ENCODE peak calls at places on chromosomes 2 and 18, in seven cellular contexts. I is K562, F is SK-N-SH, L is GM12878, J is H1, H is GM12892, C is HepG2. A is an unnamed sample.

GRCh38 chr2:144469788-144470187 is 50.1 kb downstream of the ZEB2 start:
- DNase-seq in I (no peak), F (no peak), L (no peak), J (no peak), H (no peak), C (no peak), A (no peak)

GRCh38 chr18:34153711-34154110 is 71.0 kb downstream of the NOL4 start:
- DNase-seq in I (no peak), F (peak), L (peak), J (no peak), H (no peak), C (peak), A (no peak)

GRCh38 chr2:64857581-64858471 is 131.4 kb upstream of the SLC1A4 start:
- DNase-seq in I (no peak), F (peak), L (no peak), J (no peak), H (no peak), C (no peak), A (no peak)

GRCh38 chr2:224171226-224171625 is 132.1 kb upstream of the SERPINE2 start:
- DNase-seq in I (no peak), F (no peak), L (no peak), J (no peak), H (no peak), C (no peak), A (no peak)

GRCh38 chr2:100416939-100417744 is at the start of gene CHST10:
- DNase-seq in I (peak), F (peak), L (no peak), J (peak), H (peak), C (peak), A (peak)

GRCh38 chr18:75249192-75249551 is 38.6 kb downstream of the TSHZ1 start:
- DNase-seq in I (no peak), F (no peak), L (no peak), J (no peak), H (no peak), C (no peak), A (no peak)

GRCh38 chr18:73487956-73488355 is 620.2 kb upstream of the NETO1 start:
- DNase-seq in I (no peak), F (no peak), L (no peak), J (no peak), H (no peak), C (no peak), A (no peak)

GRCh38 chr2:225735844-225736243 is 336.3 kb downstream of the NYAP2 start:
- DNase-seq in I (no peak), F (no peak), L (no peak), J (no peak), H (no peak), C (no peak), A (no peak)

GRCh38 chr2:904243-905024 is 46.2 kb upstream of the SNTG2 start:
- DNase-seq in I (no peak), F (no peak), L (no peak), J (no peak), H (no peak), C (no peak), A (no peak)

GRCh38 chr2:17680119-17680518 is 73.5 kb downstream of the SMC6 start:
- DNase-seq in I (no peak), F (no peak), L (no peak), J (no peak), H (no peak), C (no peak), A (no peak)

GRCh38 chr2:17682098-17682857 is 71.3 kb downstream of the SMC6 start:
- DNase-seq in I (no peak), F (no peak), L (no peak), J (no peak), H (no peak), C (no peak), A (no peak)

GRCh38 chr2:17689010-17689409 is 64.6 kb downstream of the SMC6 start:
- DNase-seq in I (no peak), F (no peak), L (no peak), J (no peak), H (no peak), C (no peak), A (no peak)

GRCh38 chr2:17688600-17688999 is 65.0 kb downstream of the SMC6 start:
- DNase-seq in I (no peak), F (no peak), L (no peak), J (no peak), H (no peak), C (no peak), A (no peak)

GRCh38 chr2:17684008-17684407 is 69.6 kb downstream of the SMC6 start:
- DNase-seq in I (no peak), F (no peak), L (no peak), J (no peak), H (no peak), C (no peak), A (no peak)
- TF ChIP-seq TAF1 in I (no peak), F (no peak), L (no peak), J (no peak), H (no peak), C (no peak), A (no peak)

GRCh38 chr18:70415823-70416488 is 127.1 kb downstream of the SOCS6 start:
- DNase-seq in I (no peak), F (no peak), L (no peak), J (no peak), H (no peak), C (no peak), A (no peak)

GRCh38 chr18:70417847-70418246 is 129.0 kb downstream of the SOCS6 start:
- DNase-seq in I (no peak), F (peak), L (no peak), J (no peak), H (no peak), C (no peak), A (no peak)

GRCh38 chr18:70414315-70414714 is 125.5 kb downstream of the SOCS6 start:
- DNase-seq in I (no peak), F (no peak), L (no peak), J (no peak), H (no peak), C (no peak), A (no peak)

GRCh38 chr18:70418551-70419311 is 129.9 kb downstream of the SOCS6 start:
- DNase-seq in I (no peak), F (no peak), L (no peak), J (no peak), H (peak), C (no peak), A (peak)

GRCh38 chr18:70416496-70416895 is 127.7 kb downstream of the SOCS6 start:
- DNase-seq in I (no peak), F (no peak), L (no peak), J (no peak), H (no peak), C (no peak), A (no peak)
- TF ChIP-seq POLR2AphosphoS5 in I (no peak), F (no peak), L (no peak), J (no peak), H (no peak), C (no peak), A (no peak)

GRCh38 chr2:31235504-31235902 is 1.6 kb downstream of the EHD3 start:
- DNase-seq in I (peak), F (no peak), L (no peak), J (peak), H (no peak), C (no peak), A (no peak)
- TF ChIP-seq TAF1 in I (no peak), F (no peak), L (no peak), J (no peak), H (no peak), C (no peak), A (no peak)

GRCh38 chr2:26730549-26730948 is 33.5 kb upstream of the SLC35F6 start:
- DNase-seq in I (no peak), F (no peak), L (no peak), J (no peak), H (no peak), C (no peak), A (no peak)

GRCh38 chr2:26730950-26731349 is 33.1 kb upstream of the SLC35F6 start:
- DNase-seq in I (no peak), F (no peak), L (no peak), J (no peak), H (no peak), C (no peak), A (no peak)

GRCh38 chr2:26727641-26728561 is 35.4 kb downstream of the KCNK3 start:
- DNase-seq in I (no peak), F (no peak), L (no peak), J (no peak), H (no peak), C (no peak), A (peak)

GRCh38 chr2:26731714-26732113 is 32.4 kb upstream of the SLC35F6 start:
- DNase-seq in I (no peak), F (peak), L (no peak), J (no peak), H (no peak), C (no peak), A (no peak)

GRCh38 chr2:26729311-26729710 is 34.8 kb upstream of the SLC35F6 start:
- DNase-seq in I (no peak), F (no peak), L (no peak), J (no peak), H (no peak), C (no peak), A (no peak)
- TF ChIP-seq POLR2AphosphoS5 in I (no peak), F (no peak), L (no peak), J (no peak), H (no peak), C (no peak), A (no peak)

DNA sequence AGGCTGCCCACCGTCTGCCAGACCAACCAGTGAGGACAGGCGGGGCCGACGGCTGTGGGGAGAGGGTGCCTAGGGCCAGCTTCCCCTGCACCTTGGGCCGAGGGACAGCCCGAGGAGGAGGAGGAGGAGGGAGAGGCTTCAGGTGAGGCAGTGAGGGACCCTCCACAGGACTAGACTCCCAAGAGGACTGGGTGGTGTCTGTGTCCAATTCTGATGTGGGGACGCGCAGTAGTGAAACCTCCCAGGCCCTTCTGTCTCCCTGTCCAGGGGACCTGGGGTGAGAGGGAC is 19.8 kb upstream of the ASB1 start:
- DNase-seq in I (no peak), F (no peak), L (no peak), J (no peak), H (no peak), C (no peak), A (no peak)
- TF ChIP-seq TAF1 in I (no peak), F (no peak), L (no peak), J (no peak), H (no peak), C (no peak), A (no peak)

GRCh38 chr2:239142296-239142695 is 258.5 kb downstream of the HDAC4 start:
- DNase-seq in I (no peak), F (no peak), L (no peak), J (no peak), H (no peak), C (no peak), A (no peak)
- TF ChIP-seq POLR2AphosphoS5 in I (no peak), F (no peak), L (no peak), J (no peak), H (no peak), C (no peak), A (no peak)